ENCODE peak calls at places on chromosomes 12 and 14, in ten cellular contexts. M, P, X, A, Q, K, G, D, I and U are unnamed samples.

GRCh38 chr14:75069811-75070145 is 337 bp downstream of the ZC2HC1C start:
- DNase-seq in M (peak), P (no peak), X (no peak), A (no peak), Q (no peak), K (no peak), G (no peak), D (peak), I (no peak), U (no peak)

GRCh38 chr14:60775296-60775695 is 40.7 kb downstream of the MNAT1 start:
- DNase-seq in M (no peak), P (no peak), X (no peak), A (peak), Q (no peak), K (peak), G (no peak), D (no peak), I (peak), U (no peak)

GRCh38 chr12:22700126-22700525 is 75.2 kb downstream of the ETNK1 start:
- DNase-seq in M (no peak), P (no peak), X (no peak), A (no peak), Q (no peak), K (peak), G (no peak), D (no peak), I (no peak), U (peak)

GRCh38 chr12:79547735-79548347 is 142.9 kb downstream of the PAWR start:
- DNase-seq in M (peak), P (peak), X (peak), A (peak), Q (peak), K (peak), G (peak), D (peak), I (no peak), U (peak)

GRCh38 chr12:79673334-79673733 is 17.4 kb downstream of the PAWR start:
- DNase-seq in M (peak), P (no peak), X (no peak), A (no peak), Q (no peak), K (no peak), G (no peak), D (no peak), I (peak), U (peak)

GRCh38 chr12:118282767-118283166 is 89.9 kb downstream of the TAOK3 start:
- DNase-seq in M (no peak), P (no peak), X (no peak), A (no peak), Q (no peak), K (no peak), G (no peak), D (no peak), I (no peak), U (no peak)

GRCh38 chr12:127194176-127194575 is 1072.8 kb upstream of the TMEM132C start:
- DNase-seq in M (no peak), P (no peak), X (no peak), A (no peak), Q (no peak), K (no peak), G (no peak), D (no peak), I (no peak), U (no peak)

GRCh38 chr14:102078344-102078743 is 8.5 kb downstream of the HSP90AA1 start:
- DNase-seq in M (no peak), P (no peak), X (no peak), A (no peak), Q (no peak), K (no peak), G (no peak), D (no peak), I (no peak), U (no peak)

GRCh38 chr14:73829526-73830431 is 21.9 kb upstream of the PTGR2 start:
- DNase-seq in M (no peak), P (peak), X (peak), A (peak), Q (no peak), K (peak), G (no peak), D (peak), I (peak), U (no peak)

GRCh38 chr14:24952851-24953666 is 96.9 kb downstream of the STXBP6 start:
- DNase-seq in M (no peak), P (no peak), X (peak), A (no peak), Q (peak), K (peak), G (no peak), D (peak), I (no peak), U (peak)

GRCh38 chr12:58920102-58920955 is at the start of gene LRIG3:
- DNase-seq in M (peak), P (peak), X (peak), A (peak), Q (peak), K (peak), G (peak), D (peak), I (peak), U (peak)

GRCh38 chr12:78181544-78182162 is 351.0 kb downstream of the NAV3 start:
- DNase-seq in M (peak), P (peak), X (no peak), A (peak), Q (peak), K (peak), G (no peak), D (peak), I (peak), U (peak)

GRCh38 chr12:2877959-2878732 is 1.1 kb downstream of the RHNO1 start:
- DNase-seq in M (no peak), P (peak), X (no peak), A (peak), Q (no peak), K (peak), G (no peak), D (no peak), I (peak), U (peak)

GRCh38 chr12:93663729-93664084 is 13.5 kb upstream of the CRADD start:
- DNase-seq in M (no peak), P (no peak), X (no peak), A (no peak), Q (no peak), K (no peak), G (no peak), D (no peak), I (no peak), U (no peak)

GRCh38 chr12:107474639-107475539 is 210.7 kb upstream of the PWP1 start:
- DNase-seq in M (no peak), P (no peak), X (no peak), A (no peak), Q (no peak), K (peak), G (no peak), D (no peak), I (peak), U (no peak)

GRCh38 chr12:704516-705242 is 41.4 kb upstream of the NINJ2 start:
- DNase-seq in M (peak), P (no peak), X (no peak), A (no peak), Q (no peak), K (no peak), G (no peak), D (no peak), I (no peak), U (no peak)

GRCh38 chr14:81401420-81402122 is 1.4 kb upstream of the STON2 start:
- DNase-seq in M (peak), P (peak), X (no peak), A (peak), Q (no peak), K (peak), G (no peak), D (no peak), I (peak), U (no peak)
- H3K9ac ChIP-seq in M (peak), P (peak), X (no peak), A (no peak), Q (no peak), K (no peak), G (no peak), D (no peak), I (peak), U (no peak)

DNA sequence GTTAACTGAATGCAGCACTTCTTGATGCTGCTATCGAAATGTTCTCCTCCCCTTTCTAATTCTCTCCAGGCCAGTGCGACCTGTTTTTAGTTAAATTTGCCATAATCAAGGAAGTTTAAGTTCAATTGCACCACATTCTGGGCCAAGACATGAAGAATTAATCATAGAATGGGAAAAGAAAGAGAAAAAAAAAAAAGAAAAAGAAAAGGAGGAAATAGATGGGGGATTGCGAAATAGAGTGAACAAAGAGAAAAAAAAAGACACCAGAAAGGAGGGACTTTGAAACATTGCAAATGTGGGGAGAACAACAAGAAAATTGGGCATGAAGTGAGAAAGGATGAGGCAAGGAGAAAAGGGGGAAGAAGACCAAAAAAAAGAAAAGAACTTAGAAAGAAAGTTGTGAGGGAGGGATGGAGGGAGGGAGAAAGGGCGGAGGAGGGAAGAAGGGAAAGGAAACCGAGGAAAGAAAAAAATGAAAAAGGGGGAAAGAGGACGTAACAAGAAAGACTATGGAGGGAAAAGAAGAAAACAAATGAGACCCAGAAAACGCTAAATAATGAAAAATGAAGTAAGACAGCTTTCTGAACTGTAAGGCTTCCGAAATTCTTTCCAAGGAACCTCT is 32.8 kb upstream of the TBX5 start:
- DNase-seq in M (no peak), P (no peak), X (no peak), A (peak), Q (no peak), K (no peak), G (no peak), D (no peak), I (no peak), U (no peak)
- H3K9ac ChIP-seq in M (no peak), P (no peak), X (no peak), A (no peak), Q (no peak), K (no peak), G (no peak), D (no peak), I (no peak), U (no peak)

GRCh38 chr12:100529951-100530350 is 43.5 kb upstream of the GAS2L3 start:
- DNase-seq in M (no peak), P (no peak), X (no peak), A (no peak), Q (no peak), K (no peak), G (no peak), D (no peak), I (no peak), U (no peak)
- H3K9ac ChIP-seq in M (no peak), P (no peak), X (no peak), A (no peak), Q (no peak), K (no peak), G (no peak), D (no peak), I (no peak), U (no peak)

GRCh38 chr14:99812096-99812750 is 19.0 kb downstream of the EML1 start:
- DNase-seq in M (no peak), P (no peak), X (no peak), A (no peak), Q (no peak), K (no peak), G (no peak), D (no peak), I (no peak), U (no peak)
- H3K9ac ChIP-seq in M (no peak), P (no peak), X (no peak), A (no peak), Q (no peak), K (no peak), G (no peak), D (no peak), I (no peak), U (no peak)

DNA sequence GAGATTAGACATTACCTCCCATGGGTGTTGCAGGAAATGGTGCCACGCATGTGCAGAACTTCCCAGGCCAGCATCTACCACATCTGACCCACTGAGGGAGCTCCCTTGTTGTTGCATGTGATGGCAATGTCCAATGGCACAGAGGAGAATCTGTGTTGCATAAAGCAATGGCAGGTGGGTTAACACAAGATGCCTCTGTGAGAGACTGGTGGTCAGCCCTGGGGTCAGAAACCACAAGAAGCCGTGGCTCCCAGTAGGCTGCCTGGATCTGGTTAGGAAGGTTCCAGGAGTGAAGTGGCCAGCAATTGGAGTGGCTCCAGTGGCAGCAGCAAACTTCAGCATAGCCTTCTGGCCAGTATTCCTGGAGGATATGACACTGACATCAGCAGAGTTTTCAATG is 65.9 kb upstream of the HMGA2 start:
- DNase-seq in M (no peak), P (no peak), X (no peak), A (no peak), Q (no peak), K (no peak), G (no peak), D (no peak), I (no peak), U (no peak)
- H3K9ac ChIP-seq in M (no peak), P (no peak), X (no peak), A (no peak), Q (no peak), K (no peak), G (no peak), D (no peak), I (no peak), U (no peak)

GRCh38 chr14:50031534-50032313 is 84.6 kb downstream of the VCPKMT start:
- DNase-seq in M (no peak), P (no peak), X (no peak), A (no peak), Q (no peak), K (peak), G (no peak), D (no peak), I (no peak), U (no peak)
- H3K9ac ChIP-seq in M (no peak), P (peak), X (no peak), A (no peak), Q (peak), K (no peak), G (no peak), D (peak), I (no peak), U (no peak)

GRCh38 chr12:112964067-112964670 is 14.2 kb upstream of the OAS2 start:
- DNase-seq in M (no peak), P (no peak), X (no peak), A (no peak), Q (no peak), K (no peak), G (no peak), D (no peak), I (no peak), U (no peak)
- H3K9ac ChIP-seq in M (no peak), P (no peak), X (no peak), A (no peak), Q (no peak), K (no peak), G (no peak), D (no peak), I (no peak), U (no peak)

DNA sequence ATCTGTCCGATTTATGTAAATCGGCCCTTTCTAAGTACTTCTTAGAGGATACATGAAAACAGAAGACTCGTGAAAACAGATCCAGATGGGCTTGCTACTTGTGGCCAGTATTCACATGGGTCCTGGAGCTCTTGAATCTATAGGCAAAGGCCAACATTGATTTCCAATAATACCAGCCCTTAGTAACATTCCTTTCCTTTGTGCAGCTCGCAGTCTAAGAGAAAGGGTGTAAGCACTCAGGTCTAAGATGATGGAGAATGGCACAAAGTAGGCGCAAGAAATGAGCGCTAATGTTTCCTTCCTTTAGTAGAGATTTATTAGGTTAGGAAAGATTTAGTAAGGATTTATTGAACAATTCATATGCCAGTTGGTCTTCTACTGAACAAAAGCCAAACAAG is 602 bp downstream of the RNU6-8 start:
- DNase-seq in M (no peak), P (peak), X (no peak), A (peak), Q (peak), K (peak), G (peak), D (peak), I (no peak), U (peak)
- H3K9ac ChIP-seq in M (peak), P (peak), X (no peak), A (no peak), Q (peak), K (no peak), G (no peak), D (peak), I (peak), U (no peak)

DNA sequence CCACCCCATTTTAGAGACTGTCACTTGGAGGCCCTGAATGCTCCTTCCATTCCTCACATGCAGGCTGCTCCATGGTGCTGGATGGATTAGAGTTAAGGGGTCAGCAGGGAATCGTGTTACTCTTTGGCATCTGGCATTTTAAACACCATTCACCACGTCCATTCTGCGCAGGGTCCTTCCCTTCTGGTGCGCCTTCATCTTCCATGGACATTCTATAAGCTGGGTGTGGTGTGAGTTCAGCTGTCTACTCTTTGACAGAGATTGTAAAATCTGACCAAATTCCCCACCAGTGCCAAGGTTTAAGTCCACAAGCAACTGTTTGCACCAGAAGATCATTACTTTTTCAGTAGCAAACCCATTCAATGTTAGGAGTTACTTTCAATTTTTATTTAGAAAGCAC is 47.8 kb downstream of the GIT2 start:
- DNase-seq in M (no peak), P (no peak), X (no peak), A (no peak), Q (no peak), K (no peak), G (no peak), D (no peak), I (no peak), U (no peak)
- H3K9ac ChIP-seq in M (no peak), P (peak), X (no peak), A (no peak), Q (no peak), K (no peak), G (no peak), D (peak), I (no peak), U (no peak)